ENCODE peak calls at places on chromosome 12, in four cellular contexts. One of them, this sample, is unnamed.

GRCh38 chr12:92421701-92422100 is 276.1 kb upstream of the BTG1 start:
- DNase-seq in NCI-H1105 treated with DMSO at 0.1 percent for 48 hours: no peak
- DNase-seq in iris pigment epithelial cell: peak
- DNase-seq in endothelial cell: no peak
- DNase-seq in this sample: no peak

GRCh38 chr12:94832780-94833760 is 170.4 kb downstream of the NDUFA12 start:
- DNase-seq in iris pigment epithelial cell: peak
- DNase-seq in endothelial cell: no peak
- DNase-seq in NCI-H1105 treated with DMSO at 0.1 percent for 48 hours: peak
- DNase-seq in this sample: no peak

GRCh38 chr12:27967551-27968054 is 4.9 kb downstream of the PTHLH start:
- DNase-seq in NCI-H1105 treated with DMSO at 0.1 percent for 48 hours: peak
- DNase-seq in iris pigment epithelial cell: no peak
- DNase-seq in endothelial cell: no peak
- DNase-seq in this sample: no peak

GRCh38 chr12:2057041-2057792 is 4.4 kb downstream of the CACNA1C start:
- DNase-seq in endothelial cell: peak
- DNase-seq in NCI-H1105 treated with DMSO at 0.1 percent for 48 hours: peak
- DNase-seq in iris pigment epithelial cell: peak
- DNase-seq in this sample: no peak

GRCh38 chr12:50635356-50635755 is 128.5 kb upstream of the ATF1 start:
- DNase-seq in endothelial cell: no peak
- DNase-seq in NCI-H1105 treated with DMSO at 0.1 percent for 48 hours: no peak
- DNase-seq in iris pigment epithelial cell: no peak
- DNase-seq in this sample: no peak

GRCh38 chr12:96989916-96990315 is 82.9 kb downstream of the NEDD1 start:
- DNase-seq in iris pigment epithelial cell: peak
- DNase-seq in endothelial cell: peak
- DNase-seq in NCI-H1105 treated with DMSO at 0.1 percent for 48 hours: peak
- DNase-seq in this sample: no peak

GRCh38 chr12:109840349-109841073 is 7.3 kb upstream of the TRPV4 start:
- DNase-seq in iris pigment epithelial cell: no peak
- DNase-seq in endothelial cell: no peak
- DNase-seq in NCI-H1105 treated with DMSO at 0.1 percent for 48 hours: no peak
- DNase-seq in this sample: no peak

GRCh38 chr12:69388371-69388770 is 28.8 kb downstream of the YEATS4 start:
- DNase-seq in endothelial cell: no peak
- DNase-seq in iris pigment epithelial cell: peak
- DNase-seq in NCI-H1105 treated with DMSO at 0.1 percent for 48 hours: no peak
- DNase-seq in this sample: no peak

GRCh38 chr12:40327506-40327905 is 102.7 kb downstream of the LRRK2 start:
- DNase-seq in iris pigment epithelial cell: no peak
- DNase-seq in endothelial cell: no peak
- DNase-seq in NCI-H1105 treated with DMSO at 0.1 percent for 48 hours: no peak
- DNase-seq in this sample: no peak

GRCh38 chr12:47910486-47910885 is 5.7 kb upstream of the VDR start:
- DNase-seq in iris pigment epithelial cell: no peak
- DNase-seq in NCI-H1105 treated with DMSO at 0.1 percent for 48 hours: no peak
- DNase-seq in endothelial cell: no peak
- DNase-seq in this sample: no peak

GRCh38 chr12:57842342-57843294 is 3.9 kb downstream of the CTDSP2 start:
- DNase-seq in NCI-H1105 treated with DMSO at 0.1 percent for 48 hours: no peak
- DNase-seq in iris pigment epithelial cell: peak
- DNase-seq in endothelial cell: no peak
- DNase-seq in this sample: peak

GRCh38 chr12:21991526-21991925 is 50.3 kb upstream of the ABCC9 start:
- DNase-seq in endothelial cell: no peak
- DNase-seq in iris pigment epithelial cell: no peak
- DNase-seq in NCI-H1105 treated with DMSO at 0.1 percent for 48 hours: no peak
- DNase-seq in this sample: no peak

GRCh38 chr12:102514696-102515095 is 34.3 kb upstream of the IGF1 start:
- DNase-seq in NCI-H1105 treated with DMSO at 0.1 percent for 48 hours: no peak
- DNase-seq in iris pigment epithelial cell: no peak
- DNase-seq in endothelial cell: no peak
- DNase-seq in this sample: no peak

GRCh38 chr12:66255737-66256136 is 46.6 kb upstream of the HELB start:
- DNase-seq in NCI-H1105 treated with DMSO at 0.1 percent for 48 hours: no peak
- DNase-seq in iris pigment epithelial cell: no peak
- DNase-seq in endothelial cell: no peak
- DNase-seq in this sample: no peak

GRCh38 chr12:16604853-16605252 is 1.1 kb downstream of the LMO3 start:
- DNase-seq in endothelial cell: no peak
- DNase-seq in iris pigment epithelial cell: no peak
- DNase-seq in NCI-H1105 treated with DMSO at 0.1 percent for 48 hours: peak
- DNase-seq in this sample: no peak

GRCh38 chr12:54688309-54689033 is 40.3 kb upstream of the DCD start:
- DNase-seq in NCI-H1105 treated with DMSO at 0.1 percent for 48 hours: no peak
- DNase-seq in endothelial cell: no peak
- DNase-seq in iris pigment epithelial cell: no peak
- DNase-seq in this sample: no peak

GRCh38 chr12:20305470-20305869 is 62.9 kb upstream of the PDE3A start:
- DNase-seq in iris pigment epithelial cell: peak
- DNase-seq in NCI-H1105 treated with DMSO at 0.1 percent for 48 hours: no peak
- DNase-seq in endothelial cell: no peak
- DNase-seq in this sample: no peak

GRCh38 chr12:13211859-13212664 is 15.5 kb downstream of the EMP1 start:
- DNase-seq in endothelial cell: peak
- DNase-seq in NCI-H1105 treated with DMSO at 0.1 percent for 48 hours: peak
- DNase-seq in iris pigment epithelial cell: peak
- DNase-seq in this sample: peak

GRCh38 chr12:106953352-106954260 is 2.1 kb upstream of the TMEM263 start:
- DNase-seq in iris pigment epithelial cell: peak
- DNase-seq in endothelial cell: no peak
- DNase-seq in NCI-H1105 treated with DMSO at 0.1 percent for 48 hours: no peak
- DNase-seq in this sample: no peak

GRCh38 chr12:48973992-48974673 is 2.6 kb upstream of the WNT10B start:
- DNase-seq in iris pigment epithelial cell: peak
- DNase-seq in NCI-H1105 treated with DMSO at 0.1 percent for 48 hours: no peak
- DNase-seq in endothelial cell: peak
- DNase-seq in this sample: no peak

GRCh38 chr12:17928708-17929366 is 161.2 kb downstream of the RERGL start:
- DNase-seq in endothelial cell: no peak
- DNase-seq in NCI-H1105 treated with DMSO at 0.1 percent for 48 hours: peak
- DNase-seq in iris pigment epithelial cell: peak
- DNase-seq in this sample: no peak

GRCh38 chr12:51953011-51953568 is 1.6 kb downstream of the ACVR1B start:
- DNase-seq in endothelial cell: no peak
- DNase-seq in iris pigment epithelial cell: no peak
- DNase-seq in NCI-H1105 treated with DMSO at 0.1 percent for 48 hours: no peak
- DNase-seq in this sample: no peak

GRCh38 chr12:55705802-55706402 is 1.8 kb downstream of the ITGA7 start:
- DNase-seq in NCI-H1105 treated with DMSO at 0.1 percent for 48 hours: no peak
- DNase-seq in endothelial cell: peak
- DNase-seq in iris pigment epithelial cell: no peak
- DNase-seq in this sample: no peak

GRCh38 chr12:55637467-55637866 is 775 bp downstream of the OR10P1 start:
- DNase-seq in iris pigment epithelial cell: no peak
- DNase-seq in endothelial cell: no peak
- DNase-seq in NCI-H1105 treated with DMSO at 0.1 percent for 48 hours: no peak
- DNase-seq in this sample: peak

GRCh38 chr12:75854681-75855309 is 176.8 kb downstream of the PHLDA1 start:
- DNase-seq in iris pigment epithelial cell: no peak
- DNase-seq in endothelial cell: no peak
- DNase-seq in NCI-H1105 treated with DMSO at 0.1 percent for 48 hours: no peak
- DNase-seq in this sample: no peak

This sample was measured in central memory CD4-positive, alpha-beta T cell.